ENCODE peak calls at places on chromosomes 11 and 22, in five cellular contexts. D is lower leg skin; K is activated CD8-positive, alpha-beta memory T cell treated with anti-CD3 and anti-CD28 coated beads for 1 hour; L is NT2/D1; R is activated CD4-positive, CD25-positive, alpha-beta regulatory T cell treated with anti-CD3 and anti-CD28 coated beads, Interleukin-2, amount 50 U/mL, for 72 hours. N is an unnamed sample.

GRCh38 chr11:28110108-28110838 is 2.1 kb downstream of the METTL15 start:
- DNase-seq in L (peak), K (peak), R (peak), D (peak), N (no peak)

GRCh38 chr22:48567213-48567975 is 1260.3 kb downstream of the BRD1 start:
- DNase-seq in K (no peak), L (no peak), R (no peak), D (no peak), N (no peak)

GRCh38 chr22:29994027-29994715 is 86.1 kb upstream of the HORMAD2 start:
- DNase-seq in K (no peak), R (no peak), D (no peak), L (no peak), N (no peak)

GRCh38 chr11:113201055-113201818 is 113.1 kb upstream of the TTC12 start:
- DNase-seq in R (no peak), D (no peak), L (no peak), K (no peak), N (no peak)

GRCh38 chr22:22062306-22062793 is 79.8 kb upstream of the TOP3B start:
- DNase-seq in R (no peak), K (no peak), L (no peak), D (no peak), N (no peak)

GRCh38 chr11:78045851-78046485 is 17.7 kb upstream of the THRSP start:
- DNase-seq in R (peak), K (peak), L (peak), D (peak), N (peak)

GRCh38 chr11:60334005-60334620 is 7.1 kb downstream of the MS4A6E start:
- DNase-seq in R (peak), L (peak), K (peak), D (peak), N (no peak)

GRCh38 chr11:73596547-73596946 is 1.4 kb downstream of the FAM168A start:
- DNase-seq in L (no peak), K (no peak), D (no peak), R (no peak), N (no peak)

GRCh38 chr22:43002198-43002577 is 12.8 kb downstream of the PACSIN2 start:
- DNase-seq in L (peak), K (no peak), R (no peak), D (no peak), N (no peak)

GRCh38 chr22:39349967-39350802 is at the start of gene SYNGR1:
- DNase-seq in D (no peak), R (no peak), K (no peak), L (no peak), N (no peak)

GRCh38 chr11:10695821-10696220 is 2.3 kb upstream of the IRAG1 start:
- DNase-seq in K (no peak), D (no peak), L (no peak), R (no peak), N (no peak)

GRCh38 chr11:65787649-65788622 is 1.1 kb downstream of the OVOL1 start:
- DNase-seq in D (peak), R (no peak), K (no peak), L (no peak), N (no peak)

GRCh38 chr11:66421492-66422205 is 814 bp downstream of the NPAS4 start:
- DNase-seq in L (peak), R (peak), K (peak), D (peak), N (no peak)

GRCh38 chr22:19805821-19806212 is 45.2 kb downstream of the TBX1 start:
- DNase-seq in R (no peak), K (no peak), D (peak), L (no peak), N (no peak)

GRCh38 chr11:13338437-13339069 is 61.0 kb downstream of the BMAL1 start:
- DNase-seq in L (no peak), R (peak), D (no peak), K (no peak), N (no peak)

GRCh38 chr11:104534268-104534667 is 364.0 kb downstream of the CASP12 start:
- DNase-seq in D (no peak), R (no peak), K (no peak), L (peak), N (no peak)

GRCh38 chr11:115065314-115065713 is 387.0 kb downstream of the NXPE2 start:
- DNase-seq in R (no peak), K (no peak), L (no peak), D (no peak), N (no peak)

GRCh38 chr11:28619870-28620540 is 511.8 kb downstream of the METTL15 start:
- DNase-seq in K (no peak), L (no peak), R (no peak), D (no peak), N (no peak)

GRCh38 chr11:118886681-118887111 is 3.0 kb downstream of the CXCR5 start:
- DNase-seq in L (no peak), K (no peak), R (no peak), D (no peak), N (no peak)

GRCh38 chr22:19619144-19620009 is 94.9 kb upstream of the SEPTIN5 start:
- DNase-seq in R (no peak), L (no peak), K (no peak), D (no peak), N (no peak)

GRCh38 chr11:736431-736830 is 10.8 kb upstream of the TALDO1 start:
- DNase-seq in R (no peak), K (no peak), D (no peak), L (no peak), N (no peak)

GRCh38 chr11:1870721-1871466 is 18.0 kb downstream of the LSP1 start:
- DNase-seq in R (no peak), D (no peak), K (no peak), L (no peak), N (no peak)

GRCh38 chr11:83862691-83863090 is 576.5 kb upstream of the CCDC90B start:
- DNase-seq in K (no peak), D (no peak), L (no peak), R (no peak), N (no peak)

GRCh38 chr11:80632691-80633090 is 1191.9 kb upstream of the TENM4 start:
- DNase-seq in K (no peak), R (no peak), L (no peak), D (no peak), N (no peak)

GRCh38 chr11:76321820-76322524 is 59.0 kb downstream of the THAP12 start:
- DNase-seq in R (no peak), K (no peak), L (no peak), D (no peak), N (no peak)

GRCh38 chr11:121654506-121655480 is 202.0 kb upstream of the SORL1-AS1 start:
- DNase-seq in L (no peak), R (no peak), K (no peak), D (no peak), N (no peak)

GRCh38 chr11:67648140-67648795 is 2.3 kb downstream of the ACY3 start:
- DNase-seq in K (peak), L (no peak), D (no peak), R (no peak), N (no peak)

GRCh38 chr11:99208813-99209212 is 188.1 kb downstream of the CNTN5 start:
- DNase-seq in D (no peak), K (no peak), L (no peak), R (no peak), N (no peak)

GRCh38 chr11:66332371-66333219 is 3.6 kb downstream of the RIN1 start:
- DNase-seq in L (no peak), K (no peak), D (peak), R (no peak), N (no peak)

GRCh38 chr22:49853981-49854791 is 542 bp downstream of the ZBED4 start:
- DNase-seq in L (no peak), R (peak), K (no peak), D (peak), N (no peak)

GRCh38 chr11:13896990-13897353 is 65.6 kb upstream of the SPON1 start:
- DNase-seq in L (no peak), R (no peak), D (no peak), K (no peak), N (no peak)

GRCh38 chr22:36762687-36763260 is 13.1 kb downstream of the IFT27 start:
- DNase-seq in L (no peak), R (peak), D (peak), K (no peak), N (no peak)

GRCh38 chr11:5620606-5621521 is 3.9 kb upstream of the TRIM34 start:
- DNase-seq in L (no peak), K (no peak), R (no peak), D (no peak), N (no peak)

GRCh38 chr11:61861634-61862033 is 29.7 kb downstream of the FADS3 start:
- DNase-seq in K (no peak), L (no peak), D (no peak), R (no peak), N (no peak)

GRCh38 chr11:120835601-120836228 is 188.2 kb upstream of the TBCEL start:
- DNase-seq in D (no peak), R (no peak), K (no peak), L (no peak), N (no peak)

GRCh38 chr11:74849525-74850391 is 99.1 kb downstream of the XRRA1 start:
- DNase-seq in L (peak), R (no peak), D (no peak), K (no peak), N (no peak)